ENCODE peak calls at places on chromosomes 3 and 15, in seven cellular contexts. One of them, this sample, is unnamed.

GRCh38 chr15:51349156-51349844 is 7.8 kb downstream of the GLDN start:
- DNase-seq in NCI-H187 treated with DMSO at 0.1 percent for 48 hours: no peak
- DNase-seq in anterior cingulate cortex: no peak
- DNase-seq in lung microvascular endothelial cell: no peak
- DNase-seq in stimulated activated CD4-positive, alpha-beta T cell treated with anti-CD3 and anti-CD28 coated beads, Interleukin-2, amount 100 ng/mL, for 48 hours: no peak
- DNase-seq in activated naive CD4-positive, alpha-beta T cell treated with Interleukin-2 at 50 U/mL for 16 hours: no peak
- DNase-seq in activated effector memory CD4-positive, alpha-beta T cell treated with Interleukin-2 at 50 U/mL for 16 hours: no peak
- DNase-seq in this sample: no peak

GRCh38 chr3:148582126-148582525 is 115.6 kb upstream of the AGTR1 start:
- DNase-seq in NCI-H187 treated with DMSO at 0.1 percent for 48 hours: no peak
- DNase-seq in anterior cingulate cortex: no peak
- DNase-seq in lung microvascular endothelial cell: no peak
- DNase-seq in stimulated activated CD4-positive, alpha-beta T cell treated with anti-CD3 and anti-CD28 coated beads, Interleukin-2, amount 100 ng/mL, for 48 hours: no peak
- DNase-seq in activated naive CD4-positive, alpha-beta T cell treated with Interleukin-2 at 50 U/mL for 16 hours: no peak
- DNase-seq in activated effector memory CD4-positive, alpha-beta T cell treated with Interleukin-2 at 50 U/mL for 16 hours: no peak
- DNase-seq in this sample: no peak

GRCh38 chr15:79942656-79943481 is 28.1 kb downstream of the BCL2A1 start:
- DNase-seq in NCI-H187 treated with DMSO at 0.1 percent for 48 hours: no peak
- DNase-seq in anterior cingulate cortex: no peak
- DNase-seq in lung microvascular endothelial cell: no peak
- DNase-seq in stimulated activated CD4-positive, alpha-beta T cell treated with anti-CD3 and anti-CD28 coated beads, Interleukin-2, amount 100 ng/mL, for 48 hours: no peak
- DNase-seq in activated naive CD4-positive, alpha-beta T cell treated with Interleukin-2 at 50 U/mL for 16 hours: no peak
- DNase-seq in activated effector memory CD4-positive, alpha-beta T cell treated with Interleukin-2 at 50 U/mL for 16 hours: no peak
- DNase-seq in this sample: no peak

GRCh38 chr15:60740787-60741354 is 261.9 kb upstream of the ICE2 start:
- DNase-seq in NCI-H187 treated with DMSO at 0.1 percent for 48 hours: no peak
- DNase-seq in anterior cingulate cortex: no peak
- DNase-seq in lung microvascular endothelial cell: no peak
- DNase-seq in stimulated activated CD4-positive, alpha-beta T cell treated with anti-CD3 and anti-CD28 coated beads, Interleukin-2, amount 100 ng/mL, for 48 hours: no peak
- DNase-seq in activated naive CD4-positive, alpha-beta T cell treated with Interleukin-2 at 50 U/mL for 16 hours: no peak
- DNase-seq in activated effector memory CD4-positive, alpha-beta T cell treated with Interleukin-2 at 50 U/mL for 16 hours: no peak
- DNase-seq in this sample: no peak

GRCh38 chr15:73959801-73960200 is 32.3 kb downstream of the STOML1 start:
- DNase-seq in NCI-H187 treated with DMSO at 0.1 percent for 48 hours: no peak
- DNase-seq in anterior cingulate cortex: no peak
- DNase-seq in lung microvascular endothelial cell: no peak
- DNase-seq in stimulated activated CD4-positive, alpha-beta T cell treated with anti-CD3 and anti-CD28 coated beads, Interleukin-2, amount 100 ng/mL, for 48 hours: no peak
- DNase-seq in activated naive CD4-positive, alpha-beta T cell treated with Interleukin-2 at 50 U/mL for 16 hours: no peak
- DNase-seq in activated effector memory CD4-positive, alpha-beta T cell treated with Interleukin-2 at 50 U/mL for 16 hours: no peak
- DNase-seq in this sample: no peak

GRCh38 chr15:41341519-41341918 is 8.8 kb downstream of the NUSAP1 start:
- DNase-seq in NCI-H187 treated with DMSO at 0.1 percent for 48 hours: no peak
- DNase-seq in anterior cingulate cortex: no peak
- DNase-seq in lung microvascular endothelial cell: no peak
- DNase-seq in stimulated activated CD4-positive, alpha-beta T cell treated with anti-CD3 and anti-CD28 coated beads, Interleukin-2, amount 100 ng/mL, for 48 hours: no peak
- DNase-seq in activated naive CD4-positive, alpha-beta T cell treated with Interleukin-2 at 50 U/mL for 16 hours: no peak
- DNase-seq in activated effector memory CD4-positive, alpha-beta T cell treated with Interleukin-2 at 50 U/mL for 16 hours: no peak
- DNase-seq in this sample: no peak

GRCh38 chr3:46656778-46657556 is 36.5 kb downstream of the ALS2CL start:
- DNase-seq in NCI-H187 treated with DMSO at 0.1 percent for 48 hours: no peak
- DNase-seq in anterior cingulate cortex: no peak
- DNase-seq in lung microvascular endothelial cell: no peak
- DNase-seq in stimulated activated CD4-positive, alpha-beta T cell treated with anti-CD3 and anti-CD28 coated beads, Interleukin-2, amount 100 ng/mL, for 48 hours: no peak
- DNase-seq in activated naive CD4-positive, alpha-beta T cell treated with Interleukin-2 at 50 U/mL for 16 hours: no peak
- DNase-seq in activated effector memory CD4-positive, alpha-beta T cell treated with Interleukin-2 at 50 U/mL for 16 hours: no peak
- DNase-seq in this sample: no peak

GRCh38 chr3:51668756-51669155 is 2.3 kb upstream of the TEX264 start:
- DNase-seq in NCI-H187 treated with DMSO at 0.1 percent for 48 hours: no peak
- DNase-seq in anterior cingulate cortex: no peak
- DNase-seq in lung microvascular endothelial cell: no peak
- DNase-seq in stimulated activated CD4-positive, alpha-beta T cell treated with anti-CD3 and anti-CD28 coated beads, Interleukin-2, amount 100 ng/mL, for 48 hours: no peak
- DNase-seq in activated naive CD4-positive, alpha-beta T cell treated with Interleukin-2 at 50 U/mL for 16 hours: no peak
- DNase-seq in activated effector memory CD4-positive, alpha-beta T cell treated with Interleukin-2 at 50 U/mL for 16 hours: no peak
- DNase-seq in this sample: no peak

GRCh38 chr3:17039579-17039978 is 154.8 kb downstream of the PLCL2 start:
- DNase-seq in NCI-H187 treated with DMSO at 0.1 percent for 48 hours: no peak
- DNase-seq in anterior cingulate cortex: no peak
- DNase-seq in lung microvascular endothelial cell: peak
- DNase-seq in stimulated activated CD4-positive, alpha-beta T cell treated with anti-CD3 and anti-CD28 coated beads, Interleukin-2, amount 100 ng/mL, for 48 hours: no peak
- DNase-seq in activated naive CD4-positive, alpha-beta T cell treated with Interleukin-2 at 50 U/mL for 16 hours: no peak
- DNase-seq in activated effector memory CD4-positive, alpha-beta T cell treated with Interleukin-2 at 50 U/mL for 16 hours: no peak
- DNase-seq in this sample: no peak

This sample was measured in GM18507.